ENCODE peak calls at places on chromosomes 6 and 20, in five cellular contexts. One of them, this sample, is unnamed.
A peak's percentile ranks its signal among the peaks of the same experiment; 100 is the strongest.

GRCh38 chr20:4973330-4974097 is 27.8 kb downstream of the SLC23A2 start:
- DNase-seq in HCT116: no peak
- DNase-seq in HepG2: peak; percentile 99
- DNase-seq in H1: no peak
- DNase-seq in GM12878: peak; percentile 85
- DNase-seq in this sample: peak; percentile 74

GRCh38 chr6:130033999-130034814 is 15.8 kb downstream of the L3MBTL3 start:
- DNase-seq in HCT116: peak; percentile 79
- DNase-seq in HepG2: no peak
- DNase-seq in H1: no peak
- DNase-seq in GM12878: no peak
- DNase-seq in this sample: no peak

GRCh38 chr6:135318728-135319469 is 137.8 kb downstream of the MYB start:
- DNase-seq in HCT116: no peak
- DNase-seq in HepG2: no peak
- DNase-seq in H1: no peak
- DNase-seq in GM12878: no peak
- DNase-seq in this sample: no peak

GRCh38 chr6:106560966-106561740 is 68.1 kb downstream of the RTN4IP1 start:
- DNase-seq in HCT116: no peak
- DNase-seq in HepG2: no peak
- DNase-seq in H1: no peak
- DNase-seq in GM12878: no peak
- DNase-seq in this sample: no peak

GRCh38 chr6:157436944-157437336 is 56.0 kb downstream of the ZDHHC14 start:
- DNase-seq in HCT116: no peak
- DNase-seq in HepG2: no peak
- DNase-seq in H1: no peak
- DNase-seq in GM12878: no peak
- DNase-seq in this sample: no peak

GRCh38 chr6:96907498-96907897 is 9.8 kb upstream of the NDUFAF4 start:
- DNase-seq in HCT116: no peak
- DNase-seq in HepG2: no peak
- DNase-seq in H1: no peak
- DNase-seq in GM12878: peak; percentile 44
- DNase-seq in this sample: no peak

GRCh38 chr6:1686117-1687098 is 76.7 kb downstream of the FOXC1 start:
- DNase-seq in HCT116: no peak
- DNase-seq in HepG2: no peak
- DNase-seq in H1: no peak
- DNase-seq in GM12878: no peak
- DNase-seq in this sample: peak; percentile 28

GRCh38 chr20:7094438-7094997 is 327.0 kb downstream of the BMP2 start:
- DNase-seq in HCT116: peak; percentile 4
- DNase-seq in HepG2: peak; percentile 43
- DNase-seq in H1: no peak
- DNase-seq in GM12878: no peak
- DNase-seq in this sample: no peak

GRCh38 chr6:154919806-154920205 is 75.3 kb upstream of the TIAM2 start:
- DNase-seq in HCT116: no peak
- DNase-seq in HepG2: no peak
- DNase-seq in H1: no peak
- DNase-seq in GM12878: no peak
- DNase-seq in this sample: no peak

GRCh38 chr6:27472182-27472616 is 706 bp downstream of the ZNF184 start:
- DNase-seq in HCT116: peak; percentile 59
- DNase-seq in HepG2: peak; percentile 62
- DNase-seq in H1: no peak
- DNase-seq in GM12878: peak; percentile 62
- DNase-seq in this sample: peak; percentile 85

GRCh38 chr20:63216849-63217471 is 1.0 kb upstream of the YTHDF1 start:
- DNase-seq in HCT116: no peak
- DNase-seq in HepG2: no peak
- DNase-seq in H1: no peak
- DNase-seq in GM12878: no peak
- DNase-seq in this sample: no peak

GRCh38 chr20:12790856-12791255 is 217.9 kb upstream of the SPTLC3 start:
- DNase-seq in HCT116: no peak
- DNase-seq in HepG2: no peak
- DNase-seq in H1: no peak
- DNase-seq in GM12878: no peak
- DNase-seq in this sample: no peak

GRCh38 chr6:3987072-3987471 is 91.9 kb downstream of the FAM217A start:
- DNase-seq in HCT116: no peak
- DNase-seq in HepG2: no peak
- DNase-seq in H1: no peak
- DNase-seq in GM12878: no peak
- DNase-seq in this sample: no peak

GRCh38 chr6:159761135-159761872 is 541 bp upstream of the ACAT2 start:
- DNase-seq in HCT116: no peak
- DNase-seq in HepG2: peak; percentile 14
- DNase-seq in H1: no peak
- DNase-seq in GM12878: no peak
- DNase-seq in this sample: no peak

GRCh38 chr6:43308101-43308989 is at the start of gene CRIP3:
- DNase-seq in HCT116: no peak
- DNase-seq in HepG2: no peak
- DNase-seq in H1: peak; percentile 60
- DNase-seq in GM12878: no peak
- DNase-seq in this sample: peak; percentile 20

GRCh38 chr6:11711994-11712698 is 66.5 kb downstream of the ADTRP start:
- DNase-seq in HCT116: no peak
- DNase-seq in HepG2: no peak
- DNase-seq in H1: no peak
- DNase-seq in GM12878: no peak
- DNase-seq in this sample: no peak

GRCh38 chr20:45041464-45042337 is 59.2 kb downstream of the KCNS1 start:
- DNase-seq in HCT116: peak; percentile 66
- DNase-seq in HepG2: no peak
- DNase-seq in H1: no peak
- DNase-seq in GM12878: no peak
- DNase-seq in this sample: peak; percentile 76

GRCh38 chr6:141610741-141611140 is 522.0 kb upstream of the GJE1 start:
- DNase-seq in HCT116: peak; percentile 10
- DNase-seq in HepG2: peak; percentile 7
- DNase-seq in H1: peak; percentile 7
- DNase-seq in GM12878: no peak
- DNase-seq in this sample: no peak

GRCh38 chr6:109465772-109466171 is 10.2 kb upstream of the MICAL1 start:
- DNase-seq in HCT116: no peak
- DNase-seq in HepG2: no peak
- DNase-seq in H1: no peak
- DNase-seq in GM12878: no peak
- DNase-seq in this sample: no peak

GRCh38 chr6:154380733-154381132 is 24.1 kb upstream of the IPCEF1 start:
- DNase-seq in HCT116: no peak
- DNase-seq in HepG2: no peak
- DNase-seq in H1: no peak
- DNase-seq in GM12878: no peak
- DNase-seq in this sample: no peak

GRCh38 chr20:58547527-58548475 is 32.6 kb upstream of the APCDD1L start:
- DNase-seq in HCT116: no peak
- DNase-seq in HepG2: no peak
- DNase-seq in H1: no peak
- DNase-seq in GM12878: no peak
- DNase-seq in this sample: no peak

GRCh38 chr6:170031684-170032121 is 259.2 kb downstream of the DLL1 start:
- DNase-seq in HCT116: no peak
- DNase-seq in HepG2: no peak
- DNase-seq in H1: no peak
- DNase-seq in GM12878: no peak
- DNase-seq in this sample: no peak

GRCh38 chr20:62702886-62703852 is 5.5 kb upstream of the NTSR1 start:
- DNase-seq in HCT116: peak; percentile 76
- DNase-seq in HepG2: peak; percentile 48
- DNase-seq in H1: no peak
- DNase-seq in GM12878: no peak
- DNase-seq in this sample: peak; percentile 86

GRCh38 chr6:28634758-28635546 is 109.3 kb downstream of the GPX5 start:
- DNase-seq in HCT116: no peak
- DNase-seq in HepG2: peak; percentile 50
- DNase-seq in H1: no peak
- DNase-seq in GM12878: no peak
- DNase-seq in this sample: no peak

GRCh38 chr20:9744551-9744950 is 94.3 kb downstream of the PAK5 start:
- DNase-seq in HCT116: no peak
- DNase-seq in HepG2: no peak
- DNase-seq in H1: no peak
- DNase-seq in GM12878: no peak
- DNase-seq in this sample: no peak

GRCh38 chr6:13611715-13612114 is 3.4 kb upstream of the NOL7 start:
- DNase-seq in HCT116: no peak
- DNase-seq in HepG2: no peak
- DNase-seq in H1: no peak
- DNase-seq in GM12878: peak; percentile 21
- DNase-seq in this sample: no peak

GRCh38 chr20:17646901-17647301 is 35.1 kb downstream of the RRBP1 start:
- DNase-seq in HCT116: no peak
- DNase-seq in HepG2: no peak
- DNase-seq in H1: no peak
- DNase-seq in GM12878: no peak
- DNase-seq in this sample: no peak

GRCh38 chr20:34562643-34563042 is 4.1 kb downstream of the MAP1LC3A start:
- DNase-seq in HCT116: no peak
- DNase-seq in HepG2: peak; percentile 31
- DNase-seq in H1: no peak
- DNase-seq in GM12878: no peak
- DNase-seq in this sample: no peak

GRCh38 chr6:33299237-33299944 is 649 bp upstream of the RGL2 start:
- DNase-seq in HCT116: peak; percentile 80
- DNase-seq in HepG2: peak; percentile 88
- DNase-seq in H1: no peak
- DNase-seq in GM12878: peak; percentile 69
- DNase-seq in this sample: no peak

DNA sequence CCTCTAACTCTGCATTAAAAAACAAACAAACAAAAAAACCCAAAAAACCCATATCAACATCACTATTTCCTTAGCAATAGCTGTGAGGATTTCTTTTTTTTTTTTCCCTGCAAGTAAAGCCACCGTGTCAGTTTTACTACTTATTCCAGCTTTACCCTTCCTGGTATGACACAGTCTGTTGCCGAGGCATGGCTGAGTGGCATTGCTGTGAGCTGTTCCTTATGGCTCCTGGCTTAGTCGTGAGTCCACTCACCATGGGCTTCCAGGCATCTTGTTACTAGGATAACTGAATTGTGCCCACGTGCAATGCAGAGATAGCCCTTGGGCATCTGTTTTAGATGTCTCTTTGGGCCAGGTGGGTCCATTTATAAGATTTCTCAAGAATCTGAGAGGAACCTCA is 84.8 kb downstream of the LRRC1 start:
- DNase-seq in HCT116: no peak
- DNase-seq in HepG2: no peak
- DNase-seq in H1: no peak
- DNase-seq in GM12878: no peak
- DNase-seq in this sample: no peak
- TF ChIP-seq SIN3A in HCT116: no peak
- TF ChIP-seq SIN3A in HepG2: no peak
- TF ChIP-seq SIN3A in H1: no peak
- TF ChIP-seq SIN3A in GM12878: no peak
- TF ChIP-seq SIN3A in this sample: no peak

GRCh38 chr20:16158976-16159286 is 414.3 kb downstream of the KIF16B start:
- DNase-seq in HCT116: no peak
- DNase-seq in HepG2: no peak
- DNase-seq in H1: no peak
- DNase-seq in GM12878: no peak
- DNase-seq in this sample: no peak

DNA sequence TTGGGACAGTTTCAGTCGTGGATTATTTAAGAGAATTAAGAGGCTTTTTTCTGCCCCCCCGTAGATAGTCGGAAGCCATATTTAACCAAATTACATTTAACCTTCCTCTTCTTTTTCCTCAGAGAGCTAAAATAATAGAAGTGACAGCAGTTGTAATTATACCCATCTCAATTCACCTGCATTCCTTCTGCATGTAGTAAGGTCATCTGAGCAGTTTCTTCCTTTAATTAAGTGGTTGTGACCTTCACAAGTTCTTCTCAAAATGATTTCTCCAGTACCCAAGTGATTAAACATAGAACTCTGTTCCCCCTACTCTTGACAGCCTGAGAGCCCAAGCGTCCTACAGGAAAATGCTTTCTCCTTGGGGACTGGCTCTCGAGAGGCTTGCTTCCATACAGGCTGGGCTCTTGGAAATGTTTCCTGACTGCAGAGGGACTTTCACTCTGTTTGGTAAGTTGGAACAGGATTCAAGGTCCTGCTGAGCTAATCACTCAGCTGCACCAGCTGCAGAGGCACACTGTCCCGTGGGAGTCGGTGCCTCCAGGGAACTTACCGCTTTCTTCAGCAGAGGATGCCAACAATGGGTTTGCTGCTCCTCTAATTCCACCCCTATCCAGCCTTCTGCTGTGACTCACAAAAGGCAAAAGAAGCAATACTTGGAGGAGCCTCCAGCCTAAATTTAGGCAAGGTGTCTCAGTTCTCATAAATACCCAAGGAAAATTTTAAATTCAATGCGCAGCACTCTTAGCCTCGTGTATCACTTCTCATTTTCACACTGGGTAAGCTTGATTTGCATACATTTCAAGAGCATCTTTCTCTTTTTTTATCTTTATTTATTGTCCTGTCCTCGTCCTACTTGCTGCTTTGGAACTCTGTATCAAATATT is 414.9 kb downstream of the KIF16B start:
- DNase-seq in HCT116: no peak
- DNase-seq in HepG2: no peak
- DNase-seq in H1: no peak
- DNase-seq in GM12878: peak; percentile 25
- DNase-seq in this sample: no peak
- TF ChIP-seq POLR2AphosphoS5 in HCT116: no peak
- TF ChIP-seq POLR2AphosphoS5 in HepG2: no peak
- TF ChIP-seq POLR2AphosphoS5 in H1: no peak
- TF ChIP-seq POLR2AphosphoS5 in GM12878: no peak
- TF ChIP-seq POLR2AphosphoS5 in this sample: no peak

GRCh38 chr6:136640132-136640915 is 90.1 kb upstream of the MAP7 start:
- DNase-seq in HCT116: no peak
- DNase-seq in HepG2: no peak
- DNase-seq in H1: no peak
- DNase-seq in GM12878: no peak
- DNase-seq in this sample: no peak
- TF ChIP-seq SIN3A in HCT116: no peak
- TF ChIP-seq SIN3A in HepG2: no peak
- TF ChIP-seq SIN3A in H1: no peak
- TF ChIP-seq SIN3A in GM12878: no peak
- TF ChIP-seq SIN3A in this sample: no peak

GRCh38 chr6:37019065-37019450 is 13.6 kb downstream of the FGD2 start:
- DNase-seq in HCT116: no peak
- DNase-seq in HepG2: peak; percentile 60
- DNase-seq in H1: no peak
- DNase-seq in GM12878: no peak
- DNase-seq in this sample: no peak

GRCh38 chr6:37017606-37018005 is 12.2 kb downstream of the FGD2 start:
- DNase-seq in HCT116: no peak
- DNase-seq in HepG2: no peak
- DNase-seq in H1: no peak
- DNase-seq in GM12878: no peak
- DNase-seq in this sample: no peak

GRCh38 chr6:37016995-37017394 is 11.5 kb downstream of the FGD2 start:
- DNase-seq in HCT116: no peak
- DNase-seq in HepG2: no peak
- DNase-seq in H1: no peak
- DNase-seq in GM12878: no peak
- DNase-seq in this sample: no peak

GRCh38 chr6:37020426-37021211 is 15.2 kb downstream of the FGD2 start:
- DNase-seq in HCT116: no peak
- DNase-seq in HepG2: no peak
- DNase-seq in H1: no peak
- DNase-seq in GM12878: no peak
- DNase-seq in this sample: no peak

GRCh38 chr6:37018152-37019064 is 13.0 kb downstream of the FGD2 start:
- DNase-seq in HCT116: peak; percentile 75
- DNase-seq in HepG2: peak; percentile 90
- DNase-seq in H1: peak; percentile 77
- DNase-seq in GM12878: peak; percentile 61
- DNase-seq in this sample: peak; percentile 77
- TF ChIP-seq POLR2AphosphoS5 in HCT116: peak; percentile 25
- TF ChIP-seq POLR2AphosphoS5 in HepG2: no peak
- TF ChIP-seq POLR2AphosphoS5 in H1: no peak
- TF ChIP-seq POLR2AphosphoS5 in GM12878: no peak
- TF ChIP-seq POLR2AphosphoS5 in this sample: no peak

This sample was measured in Panc1.